ENCODE peak calls at places on chromosomes 7 and 10, in six cellular contexts. B is Jurkat, Clone E6-1; E is NCI-H1417; L is HT1080; I is fibroblast of pulmonary artery; U is NCI-H510A treated with DMSO at 0.1 percent for 48 hours. C is an unnamed sample.

GRCh38 chr10:93379366-93380042 is 102.6 kb downstream of the MYOF start:
- DNase-seq in B (no peak), E (no peak), I (peak; percentile 71), U (no peak), L (peak; percentile 84), C (no peak)

GRCh38 chr10:98028168-98028770 is 2.2 kb downstream of the CRTAC1 start:
- DNase-seq in I (peak; percentile 29), L (peak; percentile 30), B (peak; percentile 63), U (peak; percentile 86), E (peak; percentile 53), C (peak; percentile 71)

GRCh38 chr7:73433924-73434700 is 534 bp downstream of the FZD9 start:
- DNase-seq in B (no peak), L (no peak), E (peak; percentile 80), I (no peak), U (no peak), C (peak; percentile 65)

GRCh38 chr10:119858063-119858462 is 14.6 kb downstream of the MCMBP start:
- DNase-seq in U (no peak), L (no peak), B (no peak), I (no peak), E (no peak), C (no peak)

GRCh38 chr10:32377458-32378370 is 30.8 kb upstream of the EPC1 start:
- DNase-seq in B (peak; percentile 59), I (peak; percentile 61), U (peak; percentile 11), L (peak; percentile 62), E (peak; percentile 78), C (peak; percentile 49)

GRCh38 chr10:100038561-100039071 is 28.9 kb upstream of the DNMBP start:
- DNase-seq in I (no peak), L (peak; percentile 44), B (no peak), U (no peak), E (no peak), C (no peak)

GRCh38 chr10:51227897-51228713 is 153.8 kb downstream of the PRKG1 start:
- DNase-seq in I (no peak), U (no peak), E (no peak), B (no peak), L (no peak), C (no peak)

GRCh38 chr10:1050555-1050954 is 1.6 kb upstream of the IDI1 start:
- DNase-seq in I (no peak), U (no peak), L (peak; percentile 13), E (no peak), B (no peak), C (peak; percentile 30)

GRCh38 chr7:80440908-80441307 is 71.0 kb downstream of the GNAT3 start:
- DNase-seq in L (peak; percentile 4), E (no peak), U (no peak), I (peak; percentile 35), B (no peak), C (no peak)

GRCh38 chr7:73770002-73770859 is at the start of gene CLDN3:
- DNase-seq in E (peak; percentile 99), U (peak; percentile 94), B (no peak), I (no peak), L (no peak), C (peak; percentile 98)

GRCh38 chr7:55516399-55516798 is 55.9 kb downstream of the VOPP1 start:
- DNase-seq in E (no peak), L (no peak), I (no peak), U (no peak), B (no peak), C (no peak)

GRCh38 chr7:137818036-137818435 is 28.7 kb downstream of the DGKI start:
- DNase-seq in E (no peak), I (no peak), U (no peak), L (no peak), B (no peak), C (no peak)

GRCh38 chr7:4103352-4104091 is 578.6 kb upstream of the FOXK1 start:
- DNase-seq in B (no peak), U (no peak), E (no peak), L (peak; percentile 81), I (peak; percentile 2), C (no peak)

GRCh38 chr10:74658511-74658910 is 167.9 kb upstream of the KAT6B start:
- DNase-seq in L (no peak), E (no peak), U (no peak), I (no peak), B (no peak), C (no peak)

GRCh38 chr10:28970231-28970630 is 292.9 kb downstream of the BAMBI start:
- DNase-seq in E (no peak), B (no peak), I (peak; percentile 85), U (no peak), L (peak; percentile 18), C (no peak)

GRCh38 chr7:81029523-81029922 is 110.7 kb upstream of the SEMA3C start:
- DNase-seq in L (no peak), E (peak; percentile 74), U (peak; percentile 39), I (no peak), B (no peak), C (no peak)

GRCh38 chr10:43355749-43356371 is 15.6 kb upstream of the FXYD4 start:
- DNase-seq in I (no peak), E (peak; percentile 11), U (no peak), L (peak; percentile 33), B (no peak), C (peak; percentile 42)